ENCODE peak calls at places on chromosomes 12 and 14, in six cellular contexts. One of them, this sample, is unnamed.
A peak's percentile ranks its signal among the peaks of the same experiment; 100 is the strongest.

GRCh38 chr12:110957652-110958051 is 37.3 kb upstream of the MYL2 start:
- DNase-seq in right cardiac atrium: no peak
- DNase-seq in fibroblast of lung: no peak
- DNase-seq in tibial artery: no peak
- DNase-seq in ovary: no peak
- DNase-seq in PC-3: no peak
- DNase-seq in this sample: no peak

GRCh38 chr14:84482256-84483071 is 1047.5 kb upstream of the FLRT2 start:
- DNase-seq in right cardiac atrium: no peak
- DNase-seq in fibroblast of lung: peak; percentile 83
- DNase-seq in tibial artery: no peak
- DNase-seq in ovary: no peak
- DNase-seq in PC-3: peak; percentile 58
- DNase-seq in this sample: no peak

GRCh38 chr14:34098045-34098984 is 147.4 kb upstream of the EGLN3 start:
- DNase-seq in right cardiac atrium: peak; percentile 62
- DNase-seq in fibroblast of lung: peak; percentile 42
- DNase-seq in tibial artery: no peak
- DNase-seq in ovary: peak; percentile 37
- DNase-seq in PC-3: peak; percentile 79
- DNase-seq in this sample: no peak

GRCh38 chr12:64780531-64781373 is 21.5 kb upstream of the GNS start:
- DNase-seq in right cardiac atrium: peak; percentile 83
- DNase-seq in fibroblast of lung: peak; percentile 4
- DNase-seq in tibial artery: peak; percentile 72
- DNase-seq in ovary: peak; percentile 47
- DNase-seq in PC-3: peak; percentile 59
- DNase-seq in this sample: no peak

GRCh38 chr12:110073049-110073831 is 24.9 kb upstream of the C12orf76 start:
- DNase-seq in right cardiac atrium: peak; percentile 72
- DNase-seq in fibroblast of lung: peak; percentile 20
- DNase-seq in tibial artery: no peak
- DNase-seq in ovary: no peak
- DNase-seq in PC-3: peak; percentile 25
- DNase-seq in this sample: peak; percentile 14

GRCh38 chr12:95173392-95174251 is 43.6 kb downstream of the FGD6 start:
- DNase-seq in right cardiac atrium: peak; percentile 78
- DNase-seq in fibroblast of lung: peak; percentile 96
- DNase-seq in tibial artery: no peak
- DNase-seq in ovary: peak; percentile 86
- DNase-seq in PC-3: no peak
- DNase-seq in this sample: no peak

GRCh38 chr12:40942326-40942725 is 245.8 kb upstream of the PDZRN4 start:
- DNase-seq in right cardiac atrium: no peak
- DNase-seq in fibroblast of lung: peak; percentile 67
- DNase-seq in tibial artery: no peak
- DNase-seq in ovary: no peak
- DNase-seq in PC-3: no peak
- DNase-seq in this sample: no peak

GRCh38 chr12:113257564-113257963 is 36.3 kb downstream of the TPCN1 start:
- DNase-seq in right cardiac atrium: no peak
- DNase-seq in fibroblast of lung: no peak
- DNase-seq in tibial artery: no peak
- DNase-seq in ovary: no peak
- DNase-seq in PC-3: no peak
- DNase-seq in this sample: no peak

GRCh38 chr12:87428701-87429277 is 600.4 kb downstream of the C12orf50 start:
- DNase-seq in right cardiac atrium: no peak
- DNase-seq in fibroblast of lung: peak; percentile 64
- DNase-seq in tibial artery: no peak
- DNase-seq in ovary: no peak
- DNase-seq in PC-3: peak; percentile 39
- DNase-seq in this sample: no peak

GRCh38 chr12:25812295-25812694 is 146.2 kb upstream of the RASSF8 start:
- DNase-seq in right cardiac atrium: no peak
- DNase-seq in fibroblast of lung: no peak
- DNase-seq in tibial artery: no peak
- DNase-seq in ovary: no peak
- DNase-seq in PC-3: peak; percentile 81
- DNase-seq in this sample: no peak

GRCh38 chr12:13749380-13749779 is 232.0 kb downstream of the GRIN2B start:
- DNase-seq in right cardiac atrium: no peak
- DNase-seq in fibroblast of lung: no peak
- DNase-seq in tibial artery: no peak
- DNase-seq in ovary: no peak
- DNase-seq in PC-3: no peak
- DNase-seq in this sample: no peak

GRCh38 chr14:22268875-22269274 is 320.1 kb downstream of the DAD1 start:
- DNase-seq in right cardiac atrium: no peak
- DNase-seq in fibroblast of lung: peak; percentile 63
- DNase-seq in tibial artery: no peak
- DNase-seq in ovary: no peak
- DNase-seq in PC-3: peak; percentile 98
- DNase-seq in this sample: peak; percentile 31

GRCh38 chr12:131797588-131797934 is 30.6 kb upstream of the MMP17 start:
- DNase-seq in right cardiac atrium: no peak
- DNase-seq in fibroblast of lung: no peak
- DNase-seq in tibial artery: no peak
- DNase-seq in ovary: no peak
- DNase-seq in PC-3: no peak
- DNase-seq in this sample: no peak

GRCh38 chr14:105847400-105847799 is 321.0 kb downstream of the TMEM121 start:
- DNase-seq in right cardiac atrium: no peak
- DNase-seq in fibroblast of lung: no peak
- DNase-seq in tibial artery: no peak
- DNase-seq in ovary: peak; percentile 1
- DNase-seq in PC-3: no peak
- DNase-seq in this sample: no peak
- H3K9me3 ChIP-seq in right cardiac atrium: no peaks in the 10 kb centered on the region
- H3K9me3 ChIP-seq in fibroblast of lung: no peaks in the 10 kb centered on the region
- H3K9me3 ChIP-seq in tibial artery: no peaks in the 10 kb centered on the region
- H3K9me3 ChIP-seq in ovary: no peaks in the 10 kb centered on the region
- H3K9me3 ChIP-seq in PC-3: no peaks in the 10 kb centered on the region
- H3K9me3 ChIP-seq in this sample: no peaks in the 10 kb centered on the region

GRCh38 chr14:94936901-94937321 is 167.0 kb upstream of the GSC start:
- DNase-seq in right cardiac atrium: peak; percentile 84
- DNase-seq in fibroblast of lung: no peak
- DNase-seq in tibial artery: peak; percentile 74
- DNase-seq in ovary: peak; percentile 48
- DNase-seq in PC-3: no peak
- DNase-seq in this sample: no peak
- H3K27ac ChIP-seq in right cardiac atrium: no peak overlapping the region
- H3K27ac ChIP-seq in fibroblast of lung: no peak overlapping the region
- H3K27ac ChIP-seq in tibial artery: peak overlapping the region; percentile 76
- H3K27ac ChIP-seq in ovary: peak overlapping the region; percentile 47
- H3K27ac ChIP-seq in PC-3: no peak overlapping the region
- H3K27ac ChIP-seq in this sample: no peak overlapping the region

GRCh38 chr14:86942939-86943338 is 1050.0 kb downstream of the GALC start:
- DNase-seq in right cardiac atrium: no peak
- DNase-seq in fibroblast of lung: no peak
- DNase-seq in tibial artery: no peak
- DNase-seq in ovary: no peak
- DNase-seq in PC-3: no peak
- DNase-seq in this sample: no peak
- H3K4me3 ChIP-seq in right cardiac atrium: no peak overlapping the region
- H3K4me3 ChIP-seq in fibroblast of lung: no peak overlapping the region
- H3K4me3 ChIP-seq in tibial artery: no peak overlapping the region
- H3K4me3 ChIP-seq in ovary: no peak overlapping the region
- H3K4me3 ChIP-seq in PC-3: no peak overlapping the region
- H3K4me3 ChIP-seq in this sample: no peak overlapping the region

GRCh38 chr12:91685917-91686316 is 459.7 kb downstream of the BTG1 start:
- DNase-seq in right cardiac atrium: no peak
- DNase-seq in fibroblast of lung: peak; percentile 66
- DNase-seq in tibial artery: no peak
- DNase-seq in ovary: no peak
- DNase-seq in PC-3: peak; percentile 85
- DNase-seq in this sample: no peak
- H3K9me3 ChIP-seq in right cardiac atrium: no peaks in the 10 kb centered on the region
- H3K9me3 ChIP-seq in fibroblast of lung: no peaks in the 10 kb centered on the region
- H3K9me3 ChIP-seq in tibial artery: no peaks in the 10 kb centered on the region
- H3K9me3 ChIP-seq in ovary: no peaks in the 10 kb centered on the region
- H3K9me3 ChIP-seq in PC-3: no peaks in the 10 kb centered on the region
- H3K9me3 ChIP-seq in this sample: no peaks in the 10 kb centered on the region

DNA sequence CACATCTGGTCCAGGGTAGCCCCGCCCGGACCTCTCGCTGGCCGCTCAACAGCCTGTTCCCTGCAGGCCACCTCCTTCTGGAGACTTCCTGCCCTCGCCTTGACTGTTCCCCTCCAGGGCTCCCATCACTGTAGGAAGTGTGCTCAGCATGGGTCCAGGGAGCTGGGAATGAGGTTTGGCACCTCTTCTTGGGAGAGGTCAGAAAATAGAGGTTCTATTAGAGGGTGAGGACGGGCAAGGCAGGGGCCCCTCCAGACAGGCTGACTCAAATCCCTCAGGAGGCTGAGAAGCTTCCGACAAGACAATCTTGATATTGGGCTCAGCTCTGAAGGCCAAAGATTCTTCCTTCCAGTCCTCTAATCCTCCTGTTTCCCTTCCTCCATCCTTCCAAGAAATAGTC is 30.7 kb downstream of the CMKLR1 start:
- DNase-seq in right cardiac atrium: no peak
- DNase-seq in fibroblast of lung: peak; percentile 6
- DNase-seq in tibial artery: peak; percentile 75
- DNase-seq in ovary: no peak
- DNase-seq in PC-3: no peak
- DNase-seq in this sample: no peak
- H3K27ac ChIP-seq in right cardiac atrium: no peak overlapping the region
- H3K27ac ChIP-seq in fibroblast of lung: no peak overlapping the region
- H3K27ac ChIP-seq in tibial artery: peak overlapping the region; percentile 83
- H3K27ac ChIP-seq in ovary: no peak overlapping the region
- H3K27ac ChIP-seq in PC-3: no peak overlapping the region
- H3K27ac ChIP-seq in this sample: no peak overlapping the region

DNA sequence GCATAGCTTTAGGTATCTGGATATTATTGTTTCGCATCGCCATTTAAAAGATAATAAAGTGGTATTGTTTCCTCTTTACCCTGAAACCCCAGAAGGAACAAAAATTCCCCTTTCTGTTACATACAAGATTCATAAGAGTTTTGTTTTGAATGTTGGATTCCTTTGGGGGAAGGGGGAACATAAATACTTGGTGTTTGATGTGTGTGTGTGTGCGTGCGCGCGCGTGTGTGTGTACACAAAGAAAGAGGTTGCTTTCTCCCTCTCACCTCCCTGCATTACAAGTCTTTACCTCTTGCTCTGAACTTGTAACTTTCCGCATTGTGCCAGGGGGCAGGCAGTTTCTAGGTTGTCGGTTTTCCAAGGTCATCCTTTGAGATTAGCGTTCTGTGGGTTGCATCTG is 76.4 kb downstream of the GPATCH2L start:
- DNase-seq in right cardiac atrium: no peak
- DNase-seq in fibroblast of lung: no peak
- DNase-seq in tibial artery: no peak
- DNase-seq in ovary: no peak
- DNase-seq in PC-3: no peak
- DNase-seq in this sample: no peak
- H3K4me3 ChIP-seq in right cardiac atrium: no peak overlapping the region
- H3K4me3 ChIP-seq in fibroblast of lung: no peak overlapping the region
- H3K4me3 ChIP-seq in tibial artery: no peak overlapping the region
- H3K4me3 ChIP-seq in ovary: no peak overlapping the region
- H3K4me3 ChIP-seq in PC-3: no peak overlapping the region
- H3K4me3 ChIP-seq in this sample: no peak overlapping the region

GRCh38 chr14:41297961-41298690 is 308.6 kb upstream of the LRFN5 start:
- DNase-seq in right cardiac atrium: no peak
- DNase-seq in fibroblast of lung: peak; percentile 12
- DNase-seq in tibial artery: no peak
- DNase-seq in ovary: no peak
- DNase-seq in PC-3: peak; percentile 29
- DNase-seq in this sample: no peak
- H3K9me3 ChIP-seq in right cardiac atrium: no peaks in the 10 kb centered on the region
- H3K9me3 ChIP-seq in fibroblast of lung: no peaks in the 10 kb centered on the region
- H3K9me3 ChIP-seq in tibial artery: no peaks in the 10 kb centered on the region
- H3K9me3 ChIP-seq in ovary: no peaks in the 10 kb centered on the region
- H3K9me3 ChIP-seq in PC-3: no peaks in the 10 kb centered on the region
- H3K9me3 ChIP-seq in this sample: no peaks in the 10 kb centered on the region

DNA sequence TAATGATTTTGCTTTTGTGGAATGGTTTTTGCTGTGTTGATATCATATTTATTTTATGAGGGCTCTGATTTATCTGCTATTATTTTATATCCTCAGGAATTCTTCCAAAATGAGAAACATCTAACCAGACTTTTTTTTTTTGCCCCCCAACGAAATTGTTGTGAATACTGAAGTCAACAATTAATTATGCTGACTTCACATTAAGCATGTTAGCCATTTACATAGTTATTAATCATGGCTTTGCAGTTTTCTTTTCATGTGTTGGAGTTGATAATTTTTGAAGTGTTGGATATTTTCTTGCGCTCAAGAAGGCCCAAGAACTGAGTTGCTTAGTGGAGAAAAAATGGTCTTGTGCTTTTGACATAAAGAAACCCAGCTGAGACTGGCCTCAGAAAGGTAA is 246.6 kb upstream of the CRY1 start:
- DNase-seq in right cardiac atrium: no peak
- DNase-seq in fibroblast of lung: no peak
- DNase-seq in tibial artery: no peak
- DNase-seq in ovary: no peak
- DNase-seq in PC-3: no peak
- DNase-seq in this sample: no peak
- H3K27ac ChIP-seq in right cardiac atrium: no peak overlapping the region
- H3K27ac ChIP-seq in fibroblast of lung: no peak overlapping the region
- H3K27ac ChIP-seq in tibial artery: no peak overlapping the region
- H3K27ac ChIP-seq in ovary: no peak overlapping the region
- H3K27ac ChIP-seq in PC-3: no peak overlapping the region
- H3K27ac ChIP-seq in this sample: no peak overlapping the region

DNA sequence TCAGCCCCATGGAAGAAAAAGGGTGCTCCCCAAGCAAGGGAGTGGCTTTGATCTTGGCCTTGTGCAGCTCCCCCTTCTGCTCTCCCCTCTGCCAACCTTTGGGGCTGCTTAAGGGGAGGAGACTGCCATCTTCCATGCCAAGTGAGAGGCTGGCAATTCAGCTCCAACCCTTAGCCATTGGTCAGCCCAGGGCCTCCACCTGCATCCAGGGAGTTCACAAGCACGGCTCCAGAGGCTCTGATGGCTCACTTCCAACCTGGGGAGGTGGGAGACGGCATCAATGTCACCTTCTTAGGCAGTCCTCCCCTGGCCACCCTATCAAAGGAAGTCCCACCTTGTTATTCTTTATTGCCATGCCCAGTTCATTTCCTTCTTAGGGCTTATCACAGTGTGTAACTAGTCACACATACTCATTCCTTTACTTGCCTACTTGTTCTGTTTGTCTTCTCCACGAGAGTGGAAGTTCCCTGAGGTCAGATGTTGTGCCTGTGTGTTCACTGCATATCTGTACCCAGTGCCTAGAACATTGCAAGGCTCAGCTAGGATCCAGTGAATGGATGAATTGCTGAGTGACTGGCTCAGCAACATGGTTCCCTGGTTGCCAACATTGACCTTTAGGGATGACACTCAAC is 5.0 kb downstream of the HDAC7 start:
- DNase-seq in right cardiac atrium: peak; percentile 47
- DNase-seq in fibroblast of lung: no peak
- DNase-seq in tibial artery: no peak
- DNase-seq in ovary: no peak
- DNase-seq in PC-3: no peak
- DNase-seq in this sample: no peak
- H3K4me3 ChIP-seq in right cardiac atrium: no peak overlapping the region
- H3K4me3 ChIP-seq in fibroblast of lung: no peak overlapping the region
- H3K4me3 ChIP-seq in tibial artery: no peak overlapping the region
- H3K4me3 ChIP-seq in ovary: no peak overlapping the region
- H3K4me3 ChIP-seq in PC-3: no peak overlapping the region
- H3K4me3 ChIP-seq in this sample: no peak overlapping the region